ENCODE peak calls at places on chromosomes 3 and 15, in four cellular contexts. C is MV-4-11, E is uterus, U is iris pigment epithelial cell. H is an unnamed sample.

GRCh38 chr3:185852562-185853135 is 27.8 kb upstream of the IGF2BP2 start:
- DNase-seq in C (peak; percentile 59), E (no peak), U (no peak), H (no peak)

GRCh38 chr3:100709840-100710235 is 544 bp downstream of the TFG start:
- DNase-seq in C (no peak), E (peak; percentile 43), U (peak; percentile 34), H (no peak)

GRCh38 chr3:16350041-16350952 is 85.3 kb downstream of the OXNAD1 start:
- DNase-seq in C (peak; percentile 16), E (no peak), U (peak; percentile 53), H (peak; percentile 40)

GRCh38 chr3:148861277-148861869 is 3.7 kb upstream of the CPA3 start:
- DNase-seq in C (peak; percentile 34), E (no peak), U (peak; percentile 56), H (no peak)

GRCh38 chr3:143247007-143247563 is 127.5 kb downstream of the CHST2 start:
- DNase-seq in C (no peak), E (no peak), U (no peak), H (no peak)

GRCh38 chr15:66650433-66650832 is 51.6 kb upstream of the SMAD6 start:
- DNase-seq in C (peak; percentile 68), E (no peak), U (no peak), H (no peak)

GRCh38 chr3:177281292-177281942 is 84.1 kb upstream of the TBL1XR1 start:
- DNase-seq in C (peak; percentile 63), E (no peak), U (no peak), H (no peak)

GRCh38 chr3:184261270-184262165 is at the start of gene CAMK2N2:
- DNase-seq in C (peak; percentile 34), E (no peak), U (peak; percentile 62), H (peak; percentile 44)

GRCh38 chr3:4834403-4834866 is 144.8 kb upstream of the BHLHE40 start:
- DNase-seq in C (peak; percentile 93), E (no peak), U (no peak), H (no peak)

GRCh38 chr15:44654858-44655257 is 8.6 kb downstream of the SPG11 start:
- DNase-seq in C (peak; percentile 34), E (no peak), U (peak; percentile 67), H (no peak)

GRCh38 chr3:61612211-61612995 is 51.0 kb downstream of the PTPRG start:
- DNase-seq in C (no peak), E (no peak), U (peak; percentile 76), H (no peak)

GRCh38 chr3:52831500-52832301 is 1.2 kb upstream of the ITIH4 start:
- DNase-seq in C (peak; percentile 79), E (peak; percentile 55), U (peak; percentile 55), H (no peak)

GRCh38 chr3:127337911-127338531 is 50.2 kb upstream of the PRR20G start:
- DNase-seq in C (no peak), E (no peak), U (no peak), H (no peak)

GRCh38 chr3:133745981-133746721 is at the start of gene TF:
- DNase-seq in C (no peak), E (no peak), U (no peak), H (peak; percentile 91)

GRCh38 chr3:126389112-126389791 is 5.5 kb upstream of the CFAP100 start:
- DNase-seq in C (peak; percentile 90), E (peak; percentile 88), U (peak; percentile 77), H (peak; percentile 80)

GRCh38 chr3:49076627-49077026 is 17.2 kb downstream of the QRICH1 start:
- DNase-seq in C (no peak), E (no peak), U (no peak), H (no peak)

GRCh38 chr3:70067860-70068479 is 68.4 kb downstream of the SAMMSON start:
- DNase-seq in C (peak; percentile 59), E (no peak), U (peak; percentile 37), H (no peak)

GRCh38 chr3:46463120-46463867 is 1.4 kb downstream of the LTF start:
- DNase-seq in C (no peak), E (no peak), U (no peak), H (no peak)

GRCh38 chr3:42556089-42556632 is 25.6 kb downstream of the SEC22C start:
- DNase-seq in C (peak; percentile 18), E (no peak), U (peak; percentile 16), H (no peak)

GRCh38 chr15:78772738-78773137 is 38.5 kb downstream of the ADAMTS7 start:
- DNase-seq in C (no peak), E (no peak), U (no peak), H (no peak)

GRCh38 chr15:63891763-63892123 is 58.0 kb upstream of the HERC1 start:
- DNase-seq in C (peak; percentile 27), E (no peak), U (no peak), H (no peak)

GRCh38 chr3:70000028-70000410 is 486 bp downstream of the SAMMSON start:
- DNase-seq in C (no peak), E (no peak), U (no peak), H (no peak)

GRCh38 chr3:48634661-48635221 is 520 bp downstream of the SLC26A6 start:
- DNase-seq in C (peak; percentile 37), E (peak; percentile 68), U (peak; percentile 54), H (no peak)

GRCh38 chr3:8405144-8405543 is 96.5 kb upstream of the LMCD1 start:
- DNase-seq in C (no peak), E (no peak), U (no peak), H (no peak)

GRCh38 chr15:90735929-90736328 is 18.8 kb downstream of the BLM start:
- DNase-seq in C (no peak), E (no peak), U (no peak), H (no peak)

GRCh38 chr3:172808969-172809546 is 58.5 kb downstream of the ECT2 start:
- DNase-seq in C (peak; percentile 31), E (no peak), U (peak; percentile 49), H (no peak)

GRCh38 chr15:81293728-81294500 is 30.0 kb downstream of the STARD5 start:
- DNase-seq in C (peak; percentile 91), E (no peak), U (no peak), H (no peak)

GRCh38 chr3:186976802-186977201 is 46.5 kb downstream of the ST6GAL1 start:
- DNase-seq in C (no peak), E (no peak), U (no peak), H (no peak)

GRCh38 chr3:149621218-149622005 is 36.4 kb downstream of the WWTR1 start:
- DNase-seq in C (peak; percentile 80), E (no peak), U (peak; percentile 92), H (no peak)